ENCODE peak calls at places on chromosomes 4 and X, in five cellular contexts. W is breast epithelium, E is ascending aorta, U is tibial nerve, V is testis. Z is an unnamed sample. For H3K36me3 and H3K4me1, the result is how much of the 10 kb centered on the place peaks cover.

GRCh38 chrX:6695717-6696116 is 160.8 kb upstream of the VCX3A start:
- DNase-seq in U (no peak), W (no peak), V (no peak), E (no peak), Z (no peak)

GRCh38 chr4:60962286-60962685 is 237.8 kb upstream of the ADGRL3 start:
- DNase-seq in E (no peak), V (no peak), U (no peak), W (no peak), Z (peak)

GRCh38 chr4:24210332-24210902 is 320.6 kb upstream of the PPARGC1A start:
- DNase-seq in E (no peak), U (peak), W (no peak), V (no peak), Z (no peak)

GRCh38 chr4:5051692-5052423 is 578 bp downstream of the STK32B start:
- DNase-seq in V (peak), U (no peak), W (no peak), E (no peak), Z (no peak)

GRCh38 chr4:53654300-53654758 is 63.0 kb upstream of the LNX1 start:
- DNase-seq in U (no peak), E (no peak), W (no peak), V (no peak), Z (no peak)

GRCh38 chrX:1380672-1381233 is 11.2 kb downstream of the SLC25A6 start:
- DNase-seq in U (no peak), E (no peak), V (peak), W (peak), Z (no peak)

GRCh38 chr4:25938251-25939186 is 24.5 kb downstream of the SMIM20 start:
- DNase-seq in U (peak), W (no peak), V (no peak), E (no peak), Z (no peak)

GRCh38 chr4:13642576-13642975 is 15.1 kb upstream of the BOD1L1 start:
- DNase-seq in W (no peak), E (no peak), U (peak), V (peak), Z (no peak)

GRCh38 chr4:4225915-4226605 is 669 bp downstream of the OTOP1 start:
- DNase-seq in E (no peak), W (no peak), V (no peak), U (no peak), Z (no peak)

GRCh38 chr4:85829276-85830051 is 354.5 kb downstream of the ARHGAP24 start:
- DNase-seq in V (no peak), U (no peak), W (no peak), E (no peak), Z (no peak)

GRCh38 chr4:137638934-137639333 is 106.6 kb upstream of the PCDH18 start:
- DNase-seq in E (no peak), V (no peak), U (no peak), W (no peak), Z (no peak)

GRCh38 chr4:161188578-161188977 is 975.2 kb downstream of the FSTL5 start:
- DNase-seq in W (no peak), U (no peak), V (no peak), E (no peak), Z (no peak)

GRCh38 chrX:50103866-50104566 is 96.8 kb downstream of the AKAP4 start:
- DNase-seq in W (no peak), V (no peak), U (no peak), E (no peak), Z (no peak)

GRCh38 chr4:83285022-83285387 is 407 bp upstream of the COQ2 start:
- DNase-seq in V (no peak), U (peak), E (no peak), W (no peak), Z (no peak)

GRCh38 chr4:159435561-159436023 is 332.7 kb downstream of the RAPGEF2 start:
- DNase-seq in U (no peak), E (no peak), W (no peak), V (no peak), Z (no peak)

GRCh38 chr4:90007494-90008167 is 113.0 kb downstream of the MMRN1 start:
- DNase-seq in W (no peak), E (no peak), U (no peak), V (no peak), Z (no peak)

GRCh38 chrX:43605351-43605750 is 50.7 kb upstream of the MAOA start:
- DNase-seq in V (no peak), U (no peak), E (no peak), W (no peak), Z (no peak)

DNA sequence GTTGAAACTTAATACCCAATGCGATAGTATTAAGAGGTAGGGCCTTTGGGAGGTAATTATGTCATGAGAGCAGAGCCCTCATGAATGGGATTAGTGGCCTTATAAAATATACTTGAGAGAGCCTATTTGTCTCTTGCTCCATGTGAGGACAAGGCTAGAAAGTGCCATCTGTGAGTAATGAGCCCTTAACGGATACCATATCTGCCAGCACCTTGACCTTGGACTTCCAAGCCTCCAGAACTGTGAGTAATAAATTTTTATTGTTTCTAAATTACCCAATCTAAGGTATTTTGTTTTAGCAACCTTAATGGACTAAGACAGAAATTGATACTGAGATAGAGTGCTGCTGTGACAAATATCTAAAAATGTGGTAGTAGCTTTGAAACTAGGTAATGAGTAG is 285.0 kb upstream of the DIPK2B start:
- DNase-seq in U (no peak), V (no peak), W (no peak), E (no peak), Z (no peak)
- H3K27ac ChIP-seq in U (no peak), V (no peak), W (no peak), E (no peak), Z (no peak)

GRCh38 chr4:118755438-118756226 is 70.4 kb downstream of the METTL14 start:
- DNase-seq in V (no peak), W (no peak), U (no peak), E (no peak), Z (no peak)
- H3K36me3 ChIP-seq in V (under half), W (under half), U (under half), E (under half), Z (under half)

DNA sequence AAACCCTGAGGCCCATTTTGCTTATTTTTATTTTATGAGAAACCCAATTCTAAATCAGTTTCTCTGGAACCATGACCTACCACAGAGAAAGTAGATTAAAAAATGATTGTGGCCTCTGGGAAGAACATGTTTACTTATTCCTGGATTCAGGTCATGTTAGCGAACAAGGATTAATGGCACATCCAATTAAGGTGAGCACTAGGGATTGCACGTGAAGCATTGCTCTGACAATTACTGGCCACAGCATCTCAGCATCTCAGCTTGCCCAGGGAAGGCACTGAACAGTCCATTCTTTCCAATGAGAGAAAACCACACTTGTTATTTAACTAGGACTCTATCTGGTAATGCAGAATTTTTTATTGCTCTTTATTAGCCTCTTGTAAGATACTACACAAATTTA is 119.8 kb downstream of the ZNF330 start:
- DNase-seq in V (no peak), W (no peak), U (no peak), E (no peak), Z (no peak)
- H3K4me1 ChIP-seq in V (under half), W (under half), U (under half), E (under half), Z (under half)

GRCh38 chr4:57410331-57411052 is 300.3 kb upstream of the IGFBP7 start:
- DNase-seq in E (no peak), V (no peak), W (no peak), U (peak), Z (no peak)

GRCh38 chr4:57401586-57401985 is 291.4 kb upstream of the IGFBP7 start:
- DNase-seq in V (no peak), U (no peak), W (no peak), E (no peak), Z (no peak)

GRCh38 chr4:57404463-57404862 is 294.3 kb upstream of the IGFBP7 start:
- DNase-seq in U (no peak), W (no peak), E (no peak), V (no peak), Z (no peak)

GRCh38 chr4:57403591-57403990 is 293.4 kb upstream of the IGFBP7 start:
- DNase-seq in E (no peak), V (no peak), U (no peak), W (no peak), Z (no peak)

DNA sequence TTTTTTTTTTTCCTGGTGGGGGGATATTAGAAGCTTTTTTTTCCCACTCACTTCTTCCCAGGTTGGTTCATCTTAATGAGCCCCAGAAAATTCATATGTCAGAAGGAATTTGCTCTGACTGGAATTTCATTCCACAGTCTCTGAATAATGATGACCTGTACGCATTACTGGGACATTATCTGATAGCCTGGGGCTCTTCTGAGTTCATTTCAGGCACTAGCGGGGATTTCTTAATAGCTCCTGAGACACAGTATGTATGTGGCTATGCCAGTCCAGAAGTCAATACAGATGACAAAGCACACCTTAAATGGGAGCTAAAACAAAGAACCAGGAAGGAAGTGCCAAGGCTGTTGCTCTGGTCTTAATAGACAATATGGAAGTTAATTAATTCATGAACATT is 295.2 kb upstream of the IGFBP7 start:
- DNase-seq in W (no peak), E (no peak), V (no peak), U (no peak), Z (no peak)
- H3K27ac ChIP-seq in W (no peak), E (no peak), V (no peak), U (no peak), Z (no peak)

GRCh38 chr4:3158841-3159240 is 84.4 kb downstream of the HTT start:
- DNase-seq in U (no peak), V (no peak), W (no peak), E (no peak), Z (no peak)
- H3K36me3 ChIP-seq in U (half or more), V (under half), W (under half), E (half or more), Z (under half)

GRCh38 chrX:24879679-24880078 is 136.1 kb downstream of the ARX start:
- DNase-seq in E (no peak), V (no peak), U (no peak), W (no peak), Z (no peak)

GRCh38 chrX:24874604-24875247 is 141.0 kb downstream of the ARX start:
- DNase-seq in W (no peak), V (no peak), E (no peak), U (no peak), Z (no peak)

GRCh38 chrX:24876782-24877315 is 138.9 kb downstream of the ARX start:
- DNase-seq in W (no peak), V (peak), E (no peak), U (no peak), Z (no peak)

DNA sequence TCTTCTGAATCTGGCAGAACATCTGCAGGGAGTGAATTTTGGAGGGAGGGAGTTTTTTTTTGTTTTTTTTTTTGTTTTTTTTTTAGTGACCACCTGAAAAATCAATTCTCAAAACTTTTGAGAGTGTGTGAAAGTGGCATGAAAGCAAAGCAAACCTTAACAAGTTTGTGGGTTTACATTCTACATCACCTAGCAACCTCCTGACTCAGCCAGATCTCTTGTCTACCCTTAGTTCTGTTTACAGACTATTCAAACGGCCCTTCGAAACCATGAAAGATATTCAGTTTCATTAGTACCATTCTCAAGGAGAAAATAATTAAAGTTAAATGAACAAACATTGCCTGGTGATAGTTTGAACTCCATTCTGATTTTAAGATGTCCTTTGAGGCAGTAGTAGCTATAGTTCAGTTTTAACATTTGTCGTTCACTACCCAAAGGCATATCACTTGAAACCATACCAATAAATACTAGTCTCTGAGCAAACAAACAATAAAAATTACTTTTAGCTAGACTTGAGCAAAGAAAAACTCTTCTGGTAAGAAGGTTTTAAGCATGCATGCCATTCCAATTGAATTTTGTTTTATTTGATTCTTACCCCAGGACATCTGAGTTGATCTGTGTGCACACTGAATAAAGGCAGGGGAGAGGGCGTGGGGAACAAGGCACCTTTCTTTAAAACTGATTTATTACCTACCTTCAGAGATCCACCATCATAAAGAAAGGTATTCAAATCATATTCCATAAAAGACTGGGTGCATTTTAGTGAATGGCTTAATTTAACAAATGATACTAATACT is 137.7 kb downstream of the ARX start:
- DNase-seq in U (no peak), V (no peak), E (no peak), W (no peak), Z (no peak)
- H3K4me1 ChIP-seq in U (under half), V (under half), E (under half), W (under half), Z (under half)

Z was measured in iPS DF 6.9.